ENCODE peak calls at places on chromosomes 5 and 9, in four cellular contexts. U is adrenal gland, C is gastrocnemius medialis, V is A549. E is an unnamed sample.

GRCh38 chr9:13898957-13899356 is 415.0 kb downstream of the NFIB start:
- DNase-seq in U (no peak), C (no peak), V (no peak), E (no peak)

GRCh38 chr9:79233542-79233941 is 338.2 kb upstream of the TLE4 start:
- DNase-seq in U (peak; percentile 13), C (no peak), V (no peak), E (no peak)

GRCh38 chr9:79431019-79431679 is 140.6 kb upstream of the TLE4 start:
- DNase-seq in U (no peak), C (no peak), V (no peak), E (no peak)

GRCh38 chr5:173866249-173867172 is 21.6 kb upstream of the CPEB4 start:
- DNase-seq in U (no peak), C (peak; percentile 27), V (no peak), E (no peak)

GRCh38 chr5:107673368-107674136 is 2.8 kb upstream of the EFNA5 start:
- DNase-seq in U (peak; percentile 89), C (peak; percentile 63), V (peak; percentile 84), E (peak; percentile 88)

GRCh38 chr9:130459941-130460340 is 15.2 kb downstream of the ASS1 start:
- DNase-seq in U (no peak), C (no peak), V (no peak), E (no peak)

GRCh38 chr5:65483474-65484346 is 2.0 kb upstream of the ADAMTS6 start:
- DNase-seq in U (no peak), C (no peak), V (no peak), E (no peak)

GRCh38 chr9:114718801-114719221 is 36.8 kb upstream of the TEX48 start:
- DNase-seq in U (no peak), C (no peak), V (no peak), E (no peak)

GRCh38 chr9:109499631-109500120 is 1.6 kb upstream of the PTPN3 start:
- DNase-seq in U (peak; percentile 38), C (peak; percentile 41), V (peak; percentile 69), E (peak; percentile 88)

GRCh38 chr5:132468665-132469379 is 21.8 kb downstream of the IRF1 start:
- DNase-seq in U (no peak), C (no peak), V (no peak), E (no peak)
- H3K4me1 ChIP-seq in U (peaks cover 41% of the 10 kb centered on the region), C (peaks cover 11% of the 10 kb centered on the region), V (peaks cover 11% of the 10 kb centered on the region), E (peaks cover 28% of the 10 kb centered on the region)

GRCh38 chr9:131727795-131728545 is 11.9 kb downstream of the RAPGEF1 start:
- DNase-seq in U (no peak), C (no peak), V (no peak), E (no peak)
- H3K4me3 ChIP-seq in U (no peak overlapping the region), C (no peak overlapping the region), V (no peak overlapping the region), E (no peak overlapping the region)

GRCh38 chr9:134752476-134752875 is 110.9 kb downstream of the COL5A1 start:
- DNase-seq in U (no peak), C (no peak), V (no peak), E (no peak)

GRCh38 chr9:134757206-134757975 is 115.8 kb downstream of the COL5A1 start:
- DNase-seq in U (no peak), C (no peak), V (no peak), E (no peak)

GRCh38 chr9:134753191-134753590 is 111.6 kb downstream of the COL5A1 start:
- DNase-seq in U (no peak), C (no peak), V (no peak), E (no peak)

GRCh38 chr9:134751630-134752029 is 110.0 kb downstream of the COL5A1 start:
- DNase-seq in U (no peak), C (no peak), V (no peak), E (no peak)

GRCh38 chr9:134755221-134755907 is 113.8 kb downstream of the COL5A1 start:
- DNase-seq in U (no peak), C (no peak), V (no peak), E (no peak)
- H3K4me1 ChIP-seq in U (no peaks in the 10 kb centered on the region), C (no peaks in the 10 kb centered on the region), V (no peaks in the 10 kb centered on the region), E (no peaks in the 10 kb centered on the region)

GRCh38 chr9:107251756-107252322 is 31.2 kb upstream of the RAD23B start:
- DNase-seq in U (peak; percentile 32), C (peak; percentile 34), V (no peak), E (no peak)
- H3K4me3 ChIP-seq in U (no peak overlapping the region), C (no peak overlapping the region), V (no peak overlapping the region), E (no peak overlapping the region)

GRCh38 chr5:10634056-10634455 is 70.2 kb downstream of the ANKRD33B start:
- DNase-seq in U (no peak), C (no peak), V (no peak), E (no peak)
- H3K4me1 ChIP-seq in U (no peaks in the 10 kb centered on the region), C (no peaks in the 10 kb centered on the region), V (peaks cover 5% of the 10 kb centered on the region), E (no peaks in the 10 kb centered on the region)

DNA sequence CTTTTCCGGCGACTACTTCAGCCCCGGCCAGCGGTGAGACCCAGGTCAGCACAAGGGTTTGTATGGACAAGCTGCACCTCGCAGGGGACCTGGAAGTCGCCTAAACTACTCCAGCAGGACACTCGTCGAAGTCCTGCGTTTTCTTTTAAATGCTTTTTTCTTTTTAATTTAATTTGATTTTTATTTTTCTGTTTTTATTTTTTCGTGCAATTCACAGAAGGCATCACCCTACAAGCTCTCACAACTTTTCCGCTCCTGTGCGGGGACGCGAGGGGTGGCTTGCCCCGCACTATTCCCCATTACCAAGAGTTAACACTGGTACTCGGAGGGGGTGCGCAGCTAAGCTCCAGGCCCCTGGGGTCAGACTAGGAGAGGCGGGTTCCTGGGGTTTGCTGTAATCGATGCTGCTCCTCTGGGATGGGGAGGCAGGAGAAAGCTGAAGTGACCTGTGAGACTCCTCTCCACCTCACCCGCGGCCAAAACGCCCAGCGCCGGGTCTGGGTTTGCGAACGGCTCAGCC is 1.3 kb downstream of the EDIL3 start:
- DNase-seq in U (no peak), C (no peak), V (no peak), E (no peak)
- H3K4me3 ChIP-seq in U (peak overlapping the region; percentile 41), C (peak overlapping the region; percentile 43), V (peak overlapping the region; percentile 48), E (no peak overlapping the region)

DNA sequence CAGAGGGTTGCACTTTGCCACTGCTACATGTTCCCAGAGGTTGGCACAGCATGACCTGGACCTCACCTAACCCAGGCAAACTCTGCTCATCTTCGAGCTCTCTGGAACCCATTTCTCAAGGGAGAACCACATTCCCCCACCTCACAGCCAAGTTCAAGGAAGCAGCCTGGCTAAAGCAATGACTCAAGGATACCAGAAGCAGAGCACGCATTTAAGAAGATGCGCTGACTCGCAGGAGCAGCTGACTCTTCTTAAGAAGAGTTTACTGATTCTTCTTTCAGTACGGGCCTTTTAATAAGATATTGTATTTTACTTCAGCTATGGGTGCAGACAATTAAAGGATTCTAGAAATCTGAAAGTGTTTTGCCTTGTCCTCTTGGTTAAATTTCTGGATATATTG is 4.1 kb upstream of the SEMA5A start:
- DNase-seq in U (no peak), C (no peak), V (no peak), E (no peak)
- H3K4me1 ChIP-seq in U (peaks cover 15% of the 10 kb centered on the region), C (peaks cover 2% of the 10 kb centered on the region), V (peaks cover 9% of the 10 kb centered on the region), E (peaks cover 8% of the 10 kb centered on the region)

GRCh38 chr9:21657966-21658667 is 144.3 kb upstream of the MTAP start:
- DNase-seq in U (no peak), C (no peak), V (no peak), E (no peak)

GRCh38 chr9:21656776-21657637 is 145.4 kb upstream of the MTAP start:
- DNase-seq in U (no peak), C (no peak), V (no peak), E (no peak)

GRCh38 chr9:21660976-21661375 is 141.5 kb upstream of the MTAP start:
- DNase-seq in U (no peak), C (no peak), V (no peak), E (no peak)

DNA sequence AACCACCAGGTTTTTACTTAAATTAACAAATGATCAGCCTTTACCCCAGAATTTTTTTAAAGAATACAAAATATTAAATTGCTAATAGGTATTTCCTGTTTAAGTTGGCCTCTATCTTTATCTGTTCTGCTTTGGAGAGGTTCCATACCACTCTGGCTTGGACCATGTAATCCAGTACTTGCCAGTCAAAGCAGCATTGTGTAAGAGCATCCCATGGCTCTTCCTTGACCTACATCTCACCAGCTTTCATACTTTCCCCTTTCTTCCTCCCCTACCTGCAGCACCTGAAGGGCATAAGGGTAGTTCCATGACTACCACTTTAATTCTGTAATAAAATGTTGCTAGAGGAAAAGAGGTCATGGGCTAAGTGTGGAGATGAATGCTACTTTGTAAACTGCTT is 140.8 kb upstream of the MTAP start:
- DNase-seq in U (no peak), C (no peak), V (no peak), E (no peak)
- H3K4me3 ChIP-seq in U (no peak overlapping the region), C (no peak overlapping the region), V (no peak overlapping the region), E (no peak overlapping the region)

E was measured in Caco-2.